ENCODE peak calls at places on chromosomes 16 and 17, in eight cellular contexts. E, M, L, J, C, K, N and I are unnamed samples.

GRCh38 chr16:57601801-57602478 is 26.5 kb upstream of the ADGRG1 start:
- DNase-seq in E (no peak), M (no peak), L (no peak), J (no peak), C (no peak), K (no peak), N (no peak), I (peak; percentile 87)

GRCh38 chr17:33927732-33928133 is 327.4 kb upstream of the CCL2 start:
- DNase-seq in E (no peak), M (no peak), L (peak; percentile 46), J (peak; percentile 40), C (peak; percentile 74), K (no peak), N (no peak), I (peak; percentile 1)

GRCh38 chr17:2138768-2139167 is 83.9 kb downstream of the HIC1 start:
- DNase-seq in E (no peak), M (no peak), L (no peak), J (peak; percentile 80), C (no peak), K (no peak), N (peak; percentile 32), I (peak; percentile 70)

GRCh38 chr16:15576960-15577958 is 65.7 kb downstream of the MARF1 start:
- DNase-seq in E (no peak), M (no peak), L (no peak), J (peak; percentile 43), C (no peak), K (peak; percentile 50), N (no peak), I (no peak)

GRCh38 chr17:38748329-38749221 is at the start of gene PCGF2:
- DNase-seq in E (peak; percentile 58), M (no peak), L (peak; percentile 84), J (peak; percentile 73), C (peak; percentile 74), K (peak; percentile 85), N (peak; percentile 92), I (peak; percentile 68)

GRCh38 chr17:41687828-41688640 is 651 bp upstream of the EIF1 start:
- DNase-seq in E (no peak), M (no peak), L (no peak), J (peak; percentile 44), C (peak; percentile 61), K (peak; percentile 65), N (peak; percentile 58), I (peak; percentile 62)

GRCh38 chr17:4808378-4808767 is 1.4 kb downstream of the PLD2 start:
- DNase-seq in E (no peak), M (no peak), L (no peak), J (no peak), C (no peak), K (peak; percentile 80), N (peak; percentile 46), I (no peak)

GRCh38 chr16:67087291-67087690 is 22.4 kb upstream of the PHAF1 start:
- DNase-seq in E (no peak), M (no peak), L (no peak), J (no peak), C (no peak), K (no peak), N (no peak), I (no peak)

GRCh38 chr16:1929105-1929504 is 10.9 kb upstream of the HS3ST6 start:
- DNase-seq in E (no peak), M (no peak), L (peak; percentile 34), J (no peak), C (no peak), K (no peak), N (no peak), I (no peak)

GRCh38 chr16:81523387-81524115 is 78.9 kb downstream of the CMIP start:
- DNase-seq in E (no peak), M (peak; percentile 45), L (peak; percentile 89), J (peak; percentile 91), C (peak; percentile 94), K (peak; percentile 62), N (peak; percentile 71), I (no peak)

GRCh38 chr16:381788-382717 is at the start of gene PGAP6:
- DNase-seq in E (no peak), M (peak; percentile 54), L (no peak), J (no peak), C (no peak), K (peak; percentile 79), N (peak; percentile 75), I (no peak)

GRCh38 chr17:32142857-32143524 is 689 bp downstream of the RHOT1 start:
- DNase-seq in E (no peak), M (no peak), L (peak; percentile 63), J (peak; percentile 73), C (peak; percentile 65), K (peak; percentile 88), N (peak; percentile 58), I (no peak)

GRCh38 chr17:5499790-5500189 is 13.4 kb downstream of the MIS12 start:
- DNase-seq in E (no peak), M (no peak), L (no peak), J (no peak), C (no peak), K (no peak), N (no peak), I (no peak)

GRCh38 chr17:58264407-58265103 is 16.2 kb downstream of the MPO start:
- DNase-seq in E (no peak), M (no peak), L (no peak), J (no peak), C (no peak), K (no peak), N (no peak), I (no peak)

GRCh38 chr16:80459331-80459777 is 81.4 kb upstream of the DYNLRB2 start:
- DNase-seq in E (no peak), M (no peak), L (peak; percentile 55), J (no peak), C (no peak), K (no peak), N (no peak), I (no peak)

GRCh38 chr16:84086357-84086756 is 30.4 kb downstream of the MBTPS1 start:
- DNase-seq in E (no peak), M (no peak), L (no peak), J (no peak), C (no peak), K (no peak), N (no peak), I (no peak)

GRCh38 chr17:17493986-17494466 is 2.2 kb downstream of the RASD1 start:
- DNase-seq in E (no peak), M (no peak), L (no peak), J (no peak), C (no peak), K (no peak), N (no peak), I (no peak)

GRCh38 chr17:28712037-28712704 is 483 bp upstream of the PROCA1 start:
- DNase-seq in E (peak; percentile 28), M (peak; percentile 45), L (no peak), J (no peak), C (no peak), K (no peak), N (peak; percentile 46), I (no peak)
- H3K4me3 ChIP-seq in E (peak overlapping the region; percentile 76), M (peak overlapping the region; percentile 61), L (peak overlapping the region; percentile 34), J (no peak overlapping the region), C (no peak overlapping the region), K (peak overlapping the region; percentile 62), N (peak overlapping the region; percentile 85), I (no peak overlapping the region)

GRCh38 chr17:74318391-74318790 is 7.6 kb upstream of the KIF19 start:
- DNase-seq in E (no peak), M (no peak), L (no peak), J (no peak), C (no peak), K (no peak), N (no peak), I (no peak)

GRCh38 chr17:74314877-74315276 is 11.1 kb upstream of the KIF19 start:
- DNase-seq in E (no peak), M (no peak), L (no peak), J (no peak), C (no peak), K (no peak), N (no peak), I (no peak)

GRCh38 chr17:74317071-74317470 is 9.0 kb upstream of the KIF19 start:
- DNase-seq in E (no peak), M (no peak), L (no peak), J (no peak), C (no peak), K (no peak), N (no peak), I (no peak)
- H3K4me3 ChIP-seq in E (no peak overlapping the region), M (no peak overlapping the region), L (no peak overlapping the region), J (no peak overlapping the region), C (no peak overlapping the region), K (no peak overlapping the region), N (no peak overlapping the region), I (no peak overlapping the region)

GRCh38 chr16:68087688-68088087 is 2.5 kb downstream of the NFATC3 start:
- DNase-seq in E (no peak), M (no peak), L (no peak), J (no peak), C (no peak), K (no peak), N (no peak), I (no peak)
- H3K4me3 ChIP-seq in E (peak overlapping the region; percentile 90), M (no peak overlapping the region), L (no peak overlapping the region), J (peak overlapping the region; percentile 91), C (no peak overlapping the region), K (no peak overlapping the region), N (peak overlapping the region; percentile 87), I (no peak overlapping the region)

GRCh38 chr16:53100889-53101288 is 46.1 kb downstream of the CHD9 start:
- DNase-seq in E (no peak), M (no peak), L (no peak), J (peak; percentile 75), C (no peak), K (no peak), N (no peak), I (no peak)

GRCh38 chr16:53100131-53100748 is 45.4 kb downstream of the CHD9 start:
- DNase-seq in E (no peak), M (no peak), L (no peak), J (no peak), C (no peak), K (no peak), N (no peak), I (no peak)

GRCh38 chr16:53098526-53099317 is 43.9 kb downstream of the CHD9 start:
- DNase-seq in E (peak; percentile 71), M (peak; percentile 66), L (peak; percentile 98), J (peak; percentile 59), C (peak; percentile 77), K (peak; percentile 76), N (peak; percentile 89), I (peak; percentile 56)

GRCh38 chr16:53097190-53097589 is 42.4 kb downstream of the CHD9 start:
- DNase-seq in E (no peak), M (no peak), L (no peak), J (no peak), C (no peak), K (no peak), N (no peak), I (no peak)

DNA sequence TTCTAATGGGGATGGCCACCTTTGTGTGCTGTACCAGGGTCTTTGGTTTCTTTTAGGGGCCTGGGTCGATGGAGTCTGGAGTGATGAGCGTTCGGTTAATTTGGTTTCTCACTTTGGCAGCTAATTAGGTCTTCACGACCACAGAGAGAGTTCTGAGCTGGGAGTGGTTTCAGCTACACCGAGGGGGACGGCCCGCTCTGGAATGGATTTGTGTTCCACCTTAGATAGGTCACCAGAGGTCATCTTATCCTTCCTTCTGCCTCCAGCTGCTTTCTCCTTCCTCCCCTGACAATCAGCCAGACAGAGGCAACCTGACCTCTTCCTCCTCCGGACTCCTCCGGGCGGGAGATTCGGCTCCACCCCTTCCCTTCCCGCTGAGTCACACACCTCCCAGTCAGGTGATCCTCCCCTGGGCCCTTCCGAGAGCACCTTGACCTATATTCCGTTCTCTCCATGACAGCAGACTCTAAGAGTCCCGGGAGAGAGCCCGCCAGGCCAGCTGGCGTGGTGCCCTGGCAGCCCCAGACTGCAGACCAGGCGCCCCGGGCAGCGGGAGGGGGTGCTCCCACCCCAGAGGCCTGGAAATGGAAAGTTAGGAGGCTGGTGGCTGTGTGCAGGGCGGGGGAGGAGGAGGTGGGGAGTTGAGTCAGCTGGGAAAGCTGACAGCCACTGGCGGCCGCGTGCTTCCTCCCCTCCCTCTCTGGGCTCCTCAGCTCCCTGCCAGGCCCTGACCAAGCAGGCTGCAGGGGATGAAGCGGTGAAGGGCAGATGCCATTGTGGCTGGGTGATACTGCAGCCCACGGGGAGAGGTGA is 44.7 kb downstream of the CHD9 start:
- DNase-seq in E (peak; percentile 79), M (peak; percentile 69), L (peak; percentile 95), J (peak; percentile 97), C (peak; percentile 95), K (peak; percentile 91), N (peak; percentile 94), I (peak; percentile 54)
- H3K4me3 ChIP-seq in E (peak overlapping the region; percentile 61), M (peak overlapping the region; percentile 44), L (peak overlapping the region; percentile 30), J (peak overlapping the region; percentile 51), C (peak overlapping the region; percentile 38), K (peak overlapping the region; percentile 50), N (peak overlapping the region; percentile 67), I (peak overlapping the region; percentile 60)